ENCODE peak calls at places on chromosomes 2 and 18, in eight cellular contexts. One of them, this sample, is unnamed.

GRCh38 chr2:101533611-101534601 is 59.0 kb upstream of the RFX8 start:
- DNase-seq in ascending aorta: no peak
- DNase-seq in BJ: no peak
- DNase-seq in mucosa of descending colon: no peak
- DNase-seq in tibial artery: no peak
- DNase-seq in HFFc6: no peak
- DNase-seq in AG10803: no peak
- DNase-seq in fibroblast of the aortic adventitia: peak; percentile 43
- DNase-seq in this sample: peak; percentile 88

GRCh38 chr18:3305354-3305762 is 43.4 kb downstream of the MYL12B start:
- DNase-seq in ascending aorta: no peak
- DNase-seq in tibial artery: no peak
- DNase-seq in AG10803: peak; percentile 95
- DNase-seq in mucosa of descending colon: no peak
- DNase-seq in HFFc6: peak; percentile 91
- DNase-seq in fibroblast of the aortic adventitia: peak; percentile 98
- DNase-seq in BJ: peak; percentile 86
- DNase-seq in this sample: no peak

GRCh38 chr2:72457801-72458516 is 310.3 kb upstream of the CYP26B1 start:
- DNase-seq in AG10803: peak; percentile 50
- DNase-seq in HFFc6: peak; percentile 74
- DNase-seq in mucosa of descending colon: no peak
- DNase-seq in tibial artery: no peak
- DNase-seq in fibroblast of the aortic adventitia: peak; percentile 49
- DNase-seq in BJ: peak; percentile 46
- DNase-seq in ascending aorta: no peak
- DNase-seq in this sample: no peak

GRCh38 chr2:23700627-23701026 is 226.3 kb downstream of the ATAD2B start:
- DNase-seq in tibial artery: no peak
- DNase-seq in fibroblast of the aortic adventitia: no peak
- DNase-seq in mucosa of descending colon: no peak
- DNase-seq in ascending aorta: no peak
- DNase-seq in HFFc6: no peak
- DNase-seq in AG10803: no peak
- DNase-seq in BJ: no peak
- DNase-seq in this sample: no peak

GRCh38 chr18:45136381-45137088 is 455.8 kb downstream of the SETBP1 start:
- DNase-seq in AG10803: no peak
- DNase-seq in tibial artery: no peak
- DNase-seq in HFFc6: no peak
- DNase-seq in fibroblast of the aortic adventitia: no peak
- DNase-seq in ascending aorta: no peak
- DNase-seq in mucosa of descending colon: no peak
- DNase-seq in BJ: no peak
- DNase-seq in this sample: no peak

GRCh38 chr2:72916743-72917137 is 579 bp upstream of the EMX1 start:
- DNase-seq in tibial artery: peak; percentile 60
- DNase-seq in mucosa of descending colon: peak; percentile 49
- DNase-seq in BJ: no peak
- DNase-seq in fibroblast of the aortic adventitia: no peak
- DNase-seq in ascending aorta: no peak
- DNase-seq in HFFc6: no peak
- DNase-seq in AG10803: no peak
- DNase-seq in this sample: no peak

GRCh38 chr18:67500512-67500911 is 16.0 kb downstream of the DSEL start:
- DNase-seq in AG10803: no peak
- DNase-seq in mucosa of descending colon: no peak
- DNase-seq in fibroblast of the aortic adventitia: peak; percentile 49
- DNase-seq in HFFc6: no peak
- DNase-seq in BJ: no peak
- DNase-seq in tibial artery: no peak
- DNase-seq in ascending aorta: no peak
- DNase-seq in this sample: no peak

GRCh38 chr2:191942114-191943103 is 95.5 kb upstream of the CAVIN2 start:
- DNase-seq in ascending aorta: no peak
- DNase-seq in AG10803: no peak
- DNase-seq in mucosa of descending colon: no peak
- DNase-seq in HFFc6: peak; percentile 48
- DNase-seq in tibial artery: no peak
- DNase-seq in fibroblast of the aortic adventitia: peak; percentile 49
- DNase-seq in BJ: no peak
- DNase-seq in this sample: no peak

GRCh38 chr2:31853521-31853920 is 157.3 kb downstream of the MEMO1 start:
- DNase-seq in HFFc6: no peak
- DNase-seq in ascending aorta: no peak
- DNase-seq in tibial artery: no peak
- DNase-seq in BJ: no peak
- DNase-seq in mucosa of descending colon: no peak
- DNase-seq in AG10803: no peak
- DNase-seq in fibroblast of the aortic adventitia: no peak
- DNase-seq in this sample: no peak

GRCh38 chr18:25298853-25299274 is 53.1 kb downstream of the ZNF521 start:
- DNase-seq in AG10803: peak; percentile 86
- DNase-seq in mucosa of descending colon: no peak
- DNase-seq in fibroblast of the aortic adventitia: peak; percentile 86
- DNase-seq in ascending aorta: no peak
- DNase-seq in BJ: peak; percentile 69
- DNase-seq in tibial artery: no peak
- DNase-seq in HFFc6: peak; percentile 90
- DNase-seq in this sample: peak; percentile 55

GRCh38 chr18:70195852-70196434 is 9.5 kb downstream of the RTTN start:
- DNase-seq in AG10803: peak; percentile 68
- DNase-seq in BJ: no peak
- DNase-seq in HFFc6: peak; percentile 61
- DNase-seq in mucosa of descending colon: no peak
- DNase-seq in ascending aorta: no peak
- DNase-seq in tibial artery: no peak
- DNase-seq in fibroblast of the aortic adventitia: peak; percentile 78
- DNase-seq in this sample: no peak

GRCh38 chr2:234981197-234982095 is 29.6 kb downstream of the SH3BP4 start:
- DNase-seq in fibroblast of the aortic adventitia: peak; percentile 100
- DNase-seq in AG10803: peak; percentile 100
- DNase-seq in tibial artery: peak; percentile 86
- DNase-seq in mucosa of descending colon: peak; percentile 51
- DNase-seq in HFFc6: peak; percentile 99
- DNase-seq in ascending aorta: peak; percentile 35
- DNase-seq in BJ: peak; percentile 99
- DNase-seq in this sample: no peak
- TF ChIP-seq CTCF in fibroblast of the aortic adventitia: no peak
- TF ChIP-seq CTCF in AG10803: peak; percentile 18
- TF ChIP-seq CTCF in tibial artery: no peak
- TF ChIP-seq CTCF in mucosa of descending colon: no peak
- TF ChIP-seq CTCF in HFFc6: no peak
- TF ChIP-seq CTCF in ascending aorta: no peak
- TF ChIP-seq CTCF in BJ: no peak
- TF ChIP-seq CTCF in this sample: no peak

DNA sequence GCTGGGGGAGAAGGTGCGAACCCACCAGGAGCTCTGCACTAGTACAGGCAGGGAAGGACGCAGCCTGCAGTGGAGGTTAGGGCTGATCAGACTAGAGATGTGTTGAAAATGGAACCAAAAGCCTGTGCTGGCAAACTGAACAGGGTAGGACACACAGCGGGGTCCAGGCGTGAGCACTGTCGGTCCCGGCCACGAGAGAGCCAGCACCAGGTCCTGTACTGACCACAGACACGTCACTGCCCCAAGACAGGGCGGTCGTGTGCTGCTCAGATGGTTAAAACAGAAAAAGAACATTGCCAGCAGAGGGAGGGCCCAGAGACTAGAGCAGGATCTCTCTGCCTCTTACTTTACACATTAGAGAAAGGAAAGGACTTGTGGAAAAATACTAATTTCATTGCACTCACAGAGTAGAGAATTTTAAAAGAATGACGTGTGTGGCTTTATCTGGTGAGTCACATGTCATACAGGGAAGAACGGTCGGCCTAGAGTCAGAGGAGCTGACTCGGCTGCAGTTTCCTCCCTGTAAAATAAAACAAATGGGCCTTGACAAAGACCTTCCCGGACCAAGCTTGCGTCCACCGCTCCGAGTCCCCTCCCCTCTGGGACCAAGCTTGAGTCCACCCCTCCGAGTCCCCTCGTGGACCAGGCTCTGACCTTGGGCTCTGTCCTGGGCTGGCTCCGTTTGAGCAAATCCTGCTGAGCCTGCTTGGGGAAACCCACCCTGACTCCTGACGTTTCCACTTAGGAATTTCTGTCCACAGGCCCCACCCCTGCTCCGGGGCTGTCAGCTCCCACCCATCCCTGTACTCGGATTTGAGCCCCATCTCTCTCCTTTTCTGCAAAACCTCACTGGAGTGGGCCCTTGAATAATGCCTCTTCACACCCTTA is 16.7 kb upstream of the ADI1 start:
- DNase-seq in tibial artery: peak; percentile 85
- DNase-seq in ascending aorta: peak; percentile 46
- DNase-seq in AG10803: peak; percentile 83
- DNase-seq in BJ: peak; percentile 87
- DNase-seq in mucosa of descending colon: peak; percentile 45
- DNase-seq in HFFc6: peak; percentile 97
- DNase-seq in fibroblast of the aortic adventitia: peak; percentile 89
- DNase-seq in this sample: no peak
- TF ChIP-seq CTCF in tibial artery: peak; percentile 25
- TF ChIP-seq CTCF in ascending aorta: no peak
- TF ChIP-seq CTCF in AG10803: peak; percentile 48
- TF ChIP-seq CTCF in BJ: peak; percentile 33
- TF ChIP-seq CTCF in mucosa of descending colon: no peak
- TF ChIP-seq CTCF in HFFc6: peak; percentile 56
- TF ChIP-seq CTCF in fibroblast of the aortic adventitia: peak; percentile 33
- TF ChIP-seq CTCF in this sample: no peak

DNA sequence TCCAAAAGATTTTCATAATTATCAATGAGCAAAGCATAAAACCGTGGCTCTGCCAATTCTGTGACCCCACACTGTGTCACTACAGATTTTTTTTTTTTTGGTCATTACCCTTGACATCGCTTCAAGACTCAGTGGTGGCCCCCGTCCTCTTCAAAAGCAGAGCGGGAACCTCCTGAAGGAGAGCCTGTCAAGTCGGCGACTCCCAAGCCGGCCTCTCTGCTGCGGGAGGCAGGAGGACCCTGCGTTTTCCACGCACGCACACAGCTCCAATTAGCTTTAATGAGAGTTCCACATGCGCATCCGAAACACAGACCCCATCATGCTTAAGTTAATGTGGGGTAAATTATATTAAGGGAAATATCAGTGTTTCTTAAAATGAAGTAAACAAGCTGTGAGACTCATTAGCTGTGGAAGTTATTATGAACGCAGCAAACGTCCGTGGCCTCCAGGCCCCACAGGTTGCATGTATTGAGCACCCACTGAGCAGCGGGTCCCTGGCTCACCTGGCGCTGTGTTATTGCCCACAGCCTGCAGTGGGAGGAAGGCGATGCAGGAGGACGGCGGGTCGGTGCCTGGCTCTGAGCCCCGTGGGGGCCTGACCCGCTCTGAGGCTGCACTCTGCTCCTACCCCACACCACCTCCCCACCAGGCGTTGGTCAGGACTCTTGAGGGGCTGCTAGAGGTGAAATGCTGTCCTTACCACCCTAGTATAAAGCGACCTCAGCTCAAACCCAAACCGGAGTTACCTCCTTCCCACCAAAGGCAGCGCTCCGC is 181.0 kb upstream of the SALL3 start:
- DNase-seq in fibroblast of the aortic adventitia: no peak
- DNase-seq in ascending aorta: no peak
- DNase-seq in mucosa of descending colon: no peak
- DNase-seq in AG10803: no peak
- DNase-seq in BJ: no peak
- DNase-seq in tibial artery: peak; percentile 48
- DNase-seq in HFFc6: no peak
- DNase-seq in this sample: no peak
- TF ChIP-seq CTCF in fibroblast of the aortic adventitia: no peak
- TF ChIP-seq CTCF in ascending aorta: no peak
- TF ChIP-seq CTCF in mucosa of descending colon: no peak
- TF ChIP-seq CTCF in AG10803: no peak
- TF ChIP-seq CTCF in BJ: no peak
- TF ChIP-seq CTCF in tibial artery: no peak
- TF ChIP-seq CTCF in HFFc6: no peak
- TF ChIP-seq CTCF in this sample: no peak

GRCh38 chr2:169828141-169828811 is 1.0 kb downstream of the UBR3 start:
- DNase-seq in ascending aorta: no peak
- DNase-seq in HFFc6: peak; percentile 25
- DNase-seq in tibial artery: peak; percentile 79
- DNase-seq in mucosa of descending colon: no peak
- DNase-seq in AG10803: peak; percentile 58
- DNase-seq in BJ: no peak
- DNase-seq in fibroblast of the aortic adventitia: peak; percentile 16
- DNase-seq in this sample: no peak

GRCh38 chr2:169822785-169823392 is 1.8 kb downstream of the METTL5 start:
- DNase-seq in ascending aorta: no peak
- DNase-seq in HFFc6: no peak
- DNase-seq in fibroblast of the aortic adventitia: peak; percentile 28
- DNase-seq in tibial artery: no peak
- DNase-seq in BJ: no peak
- DNase-seq in AG10803: no peak
- DNase-seq in mucosa of descending colon: no peak
- DNase-seq in this sample: no peak

GRCh38 chr2:169823996-169824372 is 721 bp downstream of the METTL5 start:
- DNase-seq in HFFc6: no peak
- DNase-seq in AG10803: no peak
- DNase-seq in fibroblast of the aortic adventitia: no peak
- DNase-seq in mucosa of descending colon: no peak
- DNase-seq in ascending aorta: no peak
- DNase-seq in BJ: no peak
- DNase-seq in tibial artery: no peak
- DNase-seq in this sample: no peak

GRCh38 chr2:169824373-169825333 is at the start of gene METTL5:
- DNase-seq in AG10803: peak; percentile 63
- DNase-seq in tibial artery: peak; percentile 88
- DNase-seq in ascending aorta: no peak
- DNase-seq in HFFc6: peak; percentile 54
- DNase-seq in BJ: no peak
- DNase-seq in fibroblast of the aortic adventitia: peak; percentile 72
- DNase-seq in mucosa of descending colon: peak; percentile 90
- DNase-seq in this sample: peak; percentile 55

GRCh38 chr2:169827272-169828140 is at the start of gene UBR3:
- DNase-seq in HFFc6: peak; percentile 89
- DNase-seq in AG10803: peak; percentile 93
- DNase-seq in fibroblast of the aortic adventitia: peak; percentile 93
- DNase-seq in BJ: peak; percentile 52
- DNase-seq in ascending aorta: peak; percentile 66
- DNase-seq in tibial artery: peak; percentile 97
- DNase-seq in mucosa of descending colon: peak; percentile 95
- DNase-seq in this sample: peak; percentile 86
- TF ChIP-seq CTCF in HFFc6: no peak
- TF ChIP-seq CTCF in AG10803: peak; percentile 17
- TF ChIP-seq CTCF in fibroblast of the aortic adventitia: peak; percentile 35
- TF ChIP-seq CTCF in BJ: peak; percentile 19
- TF ChIP-seq CTCF in ascending aorta: no peak
- TF ChIP-seq CTCF in tibial artery: no peak
- TF ChIP-seq CTCF in mucosa of descending colon: no peak
- TF ChIP-seq CTCF in this sample: no peak